ENCODE peak calls at places on chromosomes 6 and 20, in four cellular contexts. T, V, K and X are unnamed samples.

GRCh38 chr6:43716099-43716498 is 28.5 kb upstream of the MRPS18A start:
- DNase-seq in T (peak; percentile 86), V (no peak), K (no peak), X (peak; percentile 20)

GRCh38 chr6:137136065-137136464 is 37.4 kb downstream of the IL22RA2 start:
- DNase-seq in T (no peak), V (no peak), K (no peak), X (no peak)

GRCh38 chr6:56891754-56892153 is 63.2 kb upstream of the BEND6 start:
- DNase-seq in T (no peak), V (no peak), K (no peak), X (no peak)

GRCh38 chr6:40262363-40262762 is 324.8 kb downstream of the LRFN2 start:
- DNase-seq in T (no peak), V (no peak), K (no peak), X (no peak)

GRCh38 chr6:5726976-5727718 is 279.6 kb downstream of the NRN1 start:
- DNase-seq in T (no peak), V (no peak), K (no peak), X (no peak)

GRCh38 chr20:60976913-60977312 is 275.1 kb upstream of the CDH4 start:
- DNase-seq in T (no peak), V (no peak), K (no peak), X (no peak)

GRCh38 chr6:75171581-75172360 is 34.1 kb downstream of the COL12A1 start:
- DNase-seq in T (no peak), V (no peak), K (no peak), X (no peak)

GRCh38 chr6:126721581-126722145 is 381.7 kb downstream of the CENPW start:
- DNase-seq in T (no peak), V (no peak), K (no peak), X (no peak)

GRCh38 chr6:97207383-97207782 is 75.6 kb downstream of the MMS22L start:
- DNase-seq in T (no peak), V (no peak), K (no peak), X (no peak)

GRCh38 chr6:170124836-170125235 is 166.0 kb downstream of the DLL1 start:
- DNase-seq in T (no peak), V (peak; percentile 53), K (peak; percentile 33), X (no peak)

DNA sequence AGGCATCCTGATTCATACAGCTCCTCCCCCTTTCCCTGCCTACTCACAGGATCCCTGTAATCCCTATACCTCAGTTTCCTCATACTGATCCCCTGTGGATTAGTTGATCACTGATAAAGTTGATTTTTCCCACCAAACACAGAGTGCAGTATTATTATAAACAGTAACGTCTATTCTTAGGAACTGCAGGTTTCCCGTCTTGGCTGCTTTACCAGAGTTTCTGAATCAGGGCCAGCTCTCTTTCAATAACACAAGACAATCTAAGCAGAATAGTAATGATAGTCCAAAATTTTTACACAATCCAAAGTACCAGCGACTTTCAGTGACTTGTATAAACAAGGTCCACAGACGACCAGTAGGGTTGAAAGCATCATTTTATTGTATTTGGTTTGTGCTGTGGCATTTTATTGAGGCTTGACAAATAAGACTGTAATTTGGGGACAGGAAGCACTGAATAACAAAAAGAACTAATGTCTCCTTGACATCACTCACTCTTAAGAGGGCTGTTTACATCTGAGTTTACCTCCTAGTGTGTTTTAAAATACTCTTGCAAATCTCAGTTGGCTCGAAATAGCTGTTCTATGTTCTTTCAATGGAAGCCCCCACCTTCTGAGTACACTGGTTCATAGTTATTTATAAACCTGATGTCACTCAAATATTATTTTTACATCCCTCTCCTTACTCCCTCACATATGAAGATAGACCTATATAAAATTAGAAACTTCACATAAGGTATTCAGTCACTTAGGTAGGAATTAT is 6.1 kb upstream of the JARID2 start:
- DNase-seq in T (no peak), V (no peak), K (no peak), X (no peak)
- H3K27ac ChIP-seq in T (no peak overlapping the region), V (peak overlapping the region; percentile 15), K (no peak overlapping the region), X (no peak overlapping the region)

GRCh38 chr20:13703265-13703664 is 64.5 kb upstream of the TASP1 start:
- DNase-seq in T (no peak), V (no peak), K (no peak), X (no peak)
- TF ChIP-seq CTCF in T (no peak), V (no peak), K (no peak), X (no peak)

DNA sequence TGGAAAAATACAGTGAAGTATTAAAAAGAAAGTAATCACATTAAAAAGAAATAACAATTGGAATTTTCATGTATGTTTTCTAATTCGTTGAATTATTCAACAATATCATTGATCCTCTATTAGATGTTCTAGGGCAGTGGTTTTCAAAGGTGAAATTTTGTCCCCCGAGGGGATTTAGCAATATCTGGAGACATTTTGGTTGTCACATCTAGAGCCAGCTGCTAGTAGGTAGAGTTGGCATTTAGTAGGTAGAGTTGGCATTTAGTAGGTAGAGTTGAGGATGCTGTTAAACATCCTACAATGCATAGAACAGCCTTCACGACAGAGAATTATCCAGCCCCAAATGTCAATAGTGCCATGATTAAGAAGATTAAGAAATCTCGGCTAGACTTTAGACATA is 173.7 kb downstream of the BCAS1 start:
- DNase-seq in T (no peak), V (no peak), K (no peak), X (no peak)
- H3K27ac ChIP-seq in T (no peak overlapping the region), V (no peak overlapping the region), K (no peak overlapping the region), X (no peak overlapping the region)

GRCh38 chr20:10696650-10697049 is 22.9 kb upstream of the JAG1 start:
- DNase-seq in T (no peak), V (no peak), K (peak; percentile 49), X (no peak)
- TF ChIP-seq CTCF in T (no peak), V (no peak), K (peak; percentile 62), X (peak; percentile 36)

GRCh38 chr20:49281913-49282467 is 4.1 kb upstream of the ZNFX1 start:
- DNase-seq in T (no peak), V (no peak), K (no peak), X (no peak)

GRCh38 chr20:49282584-49283171 is 4.8 kb upstream of the ZNFX1 start:
- DNase-seq in T (no peak), V (no peak), K (no peak), X (no peak)

GRCh38 chr20:49284818-49285217 is 7.0 kb upstream of the ZNFX1 start:
- DNase-seq in T (no peak), V (no peak), K (no peak), X (no peak)

GRCh38 chr20:49283703-49284625 is 6.1 kb upstream of the ZNFX1 start:
- DNase-seq in T (no peak), V (no peak), K (no peak), X (no peak)

DNA sequence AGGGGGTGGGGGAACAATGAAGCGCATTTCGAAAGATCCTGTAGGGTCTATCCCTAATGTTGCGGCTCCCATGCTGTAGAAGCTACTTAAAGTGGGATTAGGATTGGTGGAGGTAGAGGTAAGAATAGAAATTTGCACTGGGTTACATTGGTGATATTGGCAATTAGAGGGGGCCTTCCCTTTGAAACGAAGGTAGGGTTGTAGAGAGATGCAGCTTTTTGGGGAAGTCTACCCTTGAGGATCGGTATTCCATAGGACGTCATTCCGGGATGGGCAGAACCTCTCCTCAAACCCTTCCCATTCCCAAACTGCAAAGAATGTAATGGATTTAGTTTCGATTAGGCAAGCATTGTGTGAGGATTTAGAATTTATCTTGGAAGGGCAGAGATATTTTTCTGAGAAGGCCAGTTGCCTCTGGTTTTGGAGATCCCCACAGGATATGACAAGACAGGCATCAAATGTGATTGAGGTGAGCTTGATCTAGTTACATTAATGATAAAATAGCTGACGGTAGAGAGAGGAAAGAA is 5.4 kb upstream of the ZNFX1 start:
- DNase-seq in T (no peak), V (no peak), K (no peak), X (no peak)
- H3K27ac ChIP-seq in T (no peak overlapping the region), V (peak overlapping the region; percentile 5), K (no peak overlapping the region), X (peak overlapping the region; percentile 1)

DNA sequence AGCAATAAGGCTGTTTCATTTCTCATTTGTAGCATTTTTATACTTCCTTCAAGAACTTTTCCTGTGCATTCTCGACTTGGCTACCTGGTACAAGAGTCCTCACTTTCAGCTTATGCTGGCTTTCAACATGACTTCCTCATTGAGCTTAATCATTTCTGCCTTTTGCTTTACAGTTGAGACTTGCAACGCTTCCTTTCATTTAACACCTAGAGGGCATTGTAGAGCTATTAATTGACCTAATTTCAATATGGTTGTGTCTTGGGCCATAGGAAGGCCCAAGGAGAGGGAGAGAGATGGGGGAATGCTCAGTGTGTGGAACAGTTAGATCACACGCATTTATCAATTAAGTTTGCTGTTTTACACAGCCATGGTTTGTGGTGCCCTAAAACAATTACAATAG is 37.2 kb downstream of the SLC22A2 start:
- DNase-seq in T (no peak), V (no peak), K (no peak), X (no peak)
- TF ChIP-seq CTCF in T (no peak), V (no peak), K (peak; percentile 11), X (no peak)